ENCODE peak calls at places on chromosomes 13 and 19, in ten cellular contexts. One of them, this sample, is unnamed.

GRCh38 chr13:106139407-106139806 is 396.1 kb downstream of the EFNB2 start:
- DNase-seq in esophagus squamous epithelium: no peak
- DNase-seq in fibroblast of lung: peak; percentile 30
- DNase-seq in CD8-positive, alpha-beta T cell: no peak
- DNase-seq in mesendoderm: no peak
- DNase-seq in mammary epithelial cell: no peak
- DNase-seq in iPS DF 6.9: no peak
- DNase-seq in aorta: no peak
- DNase-seq in BE2C: no peak
- DNase-seq in trophoblast cell: peak; percentile 71
- DNase-seq in this sample: no peak

GRCh38 chr13:113656015-113656588 is 1.9 kb downstream of the ATP4B start:
- DNase-seq in esophagus squamous epithelium: no peak
- DNase-seq in fibroblast of lung: no peak
- DNase-seq in CD8-positive, alpha-beta T cell: no peak
- DNase-seq in mesendoderm: no peak
- DNase-seq in mammary epithelial cell: no peak
- DNase-seq in iPS DF 6.9: no peak
- DNase-seq in aorta: peak; percentile 72
- DNase-seq in BE2C: peak; percentile 7
- DNase-seq in trophoblast cell: no peak
- DNase-seq in this sample: peak; percentile 66

GRCh38 chr19:1956868-1957492 is 16.0 kb downstream of the CSNK1G2 start:
- DNase-seq in esophagus squamous epithelium: no peak
- DNase-seq in fibroblast of lung: no peak
- DNase-seq in CD8-positive, alpha-beta T cell: no peak
- DNase-seq in mesendoderm: peak; percentile 37
- DNase-seq in mammary epithelial cell: no peak
- DNase-seq in iPS DF 6.9: no peak
- DNase-seq in aorta: no peak
- DNase-seq in BE2C: no peak
- DNase-seq in trophoblast cell: no peak
- DNase-seq in this sample: no peak

GRCh38 chr19:30063184-30064020 is 121.4 kb downstream of the URI1 start:
- DNase-seq in esophagus squamous epithelium: no peak
- DNase-seq in fibroblast of lung: no peak
- DNase-seq in CD8-positive, alpha-beta T cell: peak; percentile 39
- DNase-seq in mesendoderm: no peak
- DNase-seq in mammary epithelial cell: no peak
- DNase-seq in iPS DF 6.9: no peak
- DNase-seq in aorta: no peak
- DNase-seq in BE2C: no peak
- DNase-seq in trophoblast cell: no peak
- DNase-seq in this sample: peak; percentile 37

GRCh38 chr19:21210037-21210621 is 68.3 kb downstream of the ZNF431 start:
- DNase-seq in esophagus squamous epithelium: no peak
- DNase-seq in fibroblast of lung: no peak
- DNase-seq in CD8-positive, alpha-beta T cell: no peak
- DNase-seq in mesendoderm: peak; percentile 33
- DNase-seq in mammary epithelial cell: no peak
- DNase-seq in iPS DF 6.9: no peak
- DNase-seq in aorta: no peak
- DNase-seq in BE2C: no peak
- DNase-seq in trophoblast cell: no peak
- DNase-seq in this sample: no peak

GRCh38 chr13:98413796-98414195 is 163.1 kb downstream of the STK24 start:
- DNase-seq in esophagus squamous epithelium: no peak
- DNase-seq in fibroblast of lung: no peak
- DNase-seq in CD8-positive, alpha-beta T cell: no peak
- DNase-seq in mesendoderm: peak; percentile 33
- DNase-seq in mammary epithelial cell: no peak
- DNase-seq in iPS DF 6.9: no peak
- DNase-seq in aorta: no peak
- DNase-seq in BE2C: no peak
- DNase-seq in trophoblast cell: no peak
- DNase-seq in this sample: no peak

GRCh38 chr19:55261671-55262126 is 2.9 kb upstream of the PPP6R1 start:
- DNase-seq in esophagus squamous epithelium: no peak
- DNase-seq in fibroblast of lung: no peak
- DNase-seq in CD8-positive, alpha-beta T cell: no peak
- DNase-seq in mesendoderm: peak; percentile 37
- DNase-seq in mammary epithelial cell: no peak
- DNase-seq in iPS DF 6.9: no peak
- DNase-seq in aorta: no peak
- DNase-seq in BE2C: no peak
- DNase-seq in trophoblast cell: no peak
- DNase-seq in this sample: no peak

GRCh38 chr19:22784051-22784450 is at the start of gene ZNF99:
- DNase-seq in esophagus squamous epithelium: no peak
- DNase-seq in fibroblast of lung: no peak
- DNase-seq in CD8-positive, alpha-beta T cell: no peak
- DNase-seq in mesendoderm: no peak
- DNase-seq in mammary epithelial cell: no peak
- DNase-seq in iPS DF 6.9: no peak
- DNase-seq in aorta: peak; percentile 80
- DNase-seq in BE2C: peak; percentile 7
- DNase-seq in trophoblast cell: peak; percentile 69
- DNase-seq in this sample: no peak

GRCh38 chr19:10226376-10227214 is 4.5 kb downstream of the S1PR2 start:
- DNase-seq in esophagus squamous epithelium: no peak
- DNase-seq in fibroblast of lung: peak; percentile 69
- DNase-seq in CD8-positive, alpha-beta T cell: no peak
- DNase-seq in mesendoderm: no peak
- DNase-seq in mammary epithelial cell: no peak
- DNase-seq in iPS DF 6.9: no peak
- DNase-seq in aorta: peak; percentile 83
- DNase-seq in BE2C: no peak
- DNase-seq in trophoblast cell: no peak
- DNase-seq in this sample: peak; percentile 47

GRCh38 chr13:24038405-24038804 is 122.1 kb upstream of the SPATA13 start:
- DNase-seq in esophagus squamous epithelium: no peak
- DNase-seq in fibroblast of lung: peak; percentile 85
- DNase-seq in CD8-positive, alpha-beta T cell: no peak
- DNase-seq in mesendoderm: peak; percentile 57
- DNase-seq in mammary epithelial cell: peak; percentile 26
- DNase-seq in iPS DF 6.9: no peak
- DNase-seq in aorta: no peak
- DNase-seq in BE2C: no peak
- DNase-seq in trophoblast cell: peak; percentile 16
- DNase-seq in this sample: no peak

DNA sequence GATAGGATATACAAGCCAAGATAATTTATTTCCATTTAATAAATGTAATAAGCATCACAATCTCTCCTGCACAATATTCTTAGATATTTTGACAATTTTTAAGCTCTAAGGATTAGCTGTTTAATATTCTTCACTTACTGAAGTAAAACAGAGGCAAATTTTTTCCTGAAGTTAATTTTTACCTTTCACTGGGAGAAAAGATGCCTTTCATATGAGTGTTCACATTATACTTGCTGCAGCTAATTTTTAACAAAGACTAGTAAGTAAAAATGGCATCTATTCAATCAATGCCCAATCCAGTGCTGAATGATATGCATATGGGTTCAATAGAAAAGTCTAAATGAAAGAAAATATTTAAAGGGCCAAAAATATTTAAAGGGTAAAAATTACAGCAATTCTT is 377.2 kb upstream of the GPC6 start:
- DNase-seq in esophagus squamous epithelium: no peak
- DNase-seq in fibroblast of lung: no peak
- DNase-seq in CD8-positive, alpha-beta T cell: no peak
- DNase-seq in mesendoderm: no peak
- DNase-seq in mammary epithelial cell: no peak
- DNase-seq in iPS DF 6.9: no peak
- DNase-seq in aorta: no peak
- DNase-seq in BE2C: no peak
- DNase-seq in trophoblast cell: no peak
- DNase-seq in this sample: no peak
- H3K4me1 ChIP-seq in esophagus squamous epithelium: no peaks in the 10 kb centered on the region
- H3K4me1 ChIP-seq in fibroblast of lung: no peaks in the 10 kb centered on the region
- H3K4me1 ChIP-seq in CD8-positive, alpha-beta T cell: no peaks in the 10 kb centered on the region
- H3K4me1 ChIP-seq in mesendoderm: no peaks in the 10 kb centered on the region
- H3K4me1 ChIP-seq in mammary epithelial cell: no peaks in the 10 kb centered on the region
- H3K4me1 ChIP-seq in iPS DF 6.9: no peaks in the 10 kb centered on the region
- H3K4me1 ChIP-seq in aorta: no peaks in the 10 kb centered on the region
- H3K4me1 ChIP-seq in BE2C: no peaks in the 10 kb centered on the region
- H3K4me1 ChIP-seq in trophoblast cell: no peaks in the 10 kb centered on the region
- H3K4me1 ChIP-seq in this sample: no peaks in the 10 kb centered on the region

GRCh38 chr13:52173373-52173772 is 14.0 kb upstream of the NEK3 start:
- DNase-seq in esophagus squamous epithelium: no peak
- DNase-seq in fibroblast of lung: no peak
- DNase-seq in CD8-positive, alpha-beta T cell: no peak
- DNase-seq in mesendoderm: no peak
- DNase-seq in mammary epithelial cell: no peak
- DNase-seq in iPS DF 6.9: no peak
- DNase-seq in aorta: no peak
- DNase-seq in BE2C: no peak
- DNase-seq in trophoblast cell: no peak
- DNase-seq in this sample: no peak
- H3K4me3 ChIP-seq in esophagus squamous epithelium: no peak overlapping the region
- H3K4me3 ChIP-seq in fibroblast of lung: no peak overlapping the region
- H3K4me3 ChIP-seq in CD8-positive, alpha-beta T cell: no peak overlapping the region
- H3K4me3 ChIP-seq in mesendoderm: no peak overlapping the region
- H3K4me3 ChIP-seq in mammary epithelial cell: no peak overlapping the region
- H3K4me3 ChIP-seq in iPS DF 6.9: no peak overlapping the region
- H3K4me3 ChIP-seq in aorta: no peak overlapping the region
- H3K4me3 ChIP-seq in BE2C: no peak overlapping the region
- H3K4me3 ChIP-seq in trophoblast cell: no peak overlapping the region
- H3K4me3 ChIP-seq in this sample: no peak overlapping the region

DNA sequence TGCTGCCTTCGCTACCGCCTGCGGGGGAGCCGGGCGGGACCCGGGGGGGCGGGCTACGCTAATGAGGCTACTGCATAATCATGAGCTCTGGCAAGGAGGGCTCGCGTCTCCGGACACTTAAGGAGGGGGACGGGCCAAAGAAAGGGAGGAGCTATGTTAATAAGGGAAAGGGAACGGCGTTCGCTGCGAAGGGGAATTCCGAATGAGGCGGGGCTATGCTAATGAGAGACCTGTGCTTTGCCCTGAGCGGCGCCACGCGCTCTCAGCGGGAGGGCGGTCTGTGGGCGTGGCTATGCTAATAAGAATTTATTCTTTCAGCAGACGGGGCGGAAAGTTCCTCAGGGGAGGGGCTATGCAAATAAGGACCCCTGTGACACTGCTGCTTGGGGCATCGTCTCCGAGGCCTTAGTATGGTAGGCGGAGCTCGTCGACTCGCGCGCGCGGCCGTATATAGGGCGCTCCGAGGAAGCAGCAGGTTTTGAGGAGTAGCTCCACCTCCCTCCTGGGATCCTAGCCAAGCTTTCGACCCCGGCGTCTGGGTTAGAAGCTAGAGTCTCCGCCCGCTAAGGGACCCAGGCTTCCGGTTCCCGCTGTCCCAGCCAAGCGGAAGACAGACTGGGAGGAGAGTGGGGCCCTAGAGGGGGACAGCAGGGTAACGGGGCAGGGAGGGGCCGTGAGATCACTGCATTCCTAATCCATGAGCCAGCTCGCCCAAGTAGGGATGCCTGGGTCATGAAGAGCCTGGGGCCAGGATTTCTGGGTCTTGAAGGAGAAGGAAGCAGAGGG is at the start of gene RRAS:
- DNase-seq in esophagus squamous epithelium: peak; percentile 99
- DNase-seq in fibroblast of lung: peak; percentile 100
- DNase-seq in CD8-positive, alpha-beta T cell: peak; percentile 99
- DNase-seq in mesendoderm: peak; percentile 100
- DNase-seq in mammary epithelial cell: peak; percentile 100
- DNase-seq in iPS DF 6.9: peak; percentile 100
- DNase-seq in aorta: peak; percentile 99
- DNase-seq in BE2C: peak; percentile 100
- DNase-seq in trophoblast cell: peak; percentile 100
- DNase-seq in this sample: peak; percentile 100
- H3K4me1 ChIP-seq in esophagus squamous epithelium: peaks cover 52% of the 10 kb centered on the region
- H3K4me1 ChIP-seq in fibroblast of lung: peaks cover 7% of the 10 kb centered on the region
- H3K4me1 ChIP-seq in CD8-positive, alpha-beta T cell: peaks cover 51% of the 10 kb centered on the region
- H3K4me1 ChIP-seq in mesendoderm: peaks cover 2% of the 10 kb centered on the region
- H3K4me1 ChIP-seq in mammary epithelial cell: peaks cover 27% of the 10 kb centered on the region
- H3K4me1 ChIP-seq in iPS DF 6.9: peaks cover 3% of the 10 kb centered on the region
- H3K4me1 ChIP-seq in aorta: no peaks in the 10 kb centered on the region
- H3K4me1 ChIP-seq in BE2C: peaks cover 8% of the 10 kb centered on the region
- H3K4me1 ChIP-seq in trophoblast cell: peaks cover 30% of the 10 kb centered on the region
- H3K4me1 ChIP-seq in this sample: peaks cover 29% of the 10 kb centered on the region

GRCh38 chr19:14378890-14379289 is 2.4 kb upstream of the ADGRE5 start:
- DNase-seq in esophagus squamous epithelium: no peak
- DNase-seq in fibroblast of lung: no peak
- DNase-seq in CD8-positive, alpha-beta T cell: no peak
- DNase-seq in mesendoderm: no peak
- DNase-seq in mammary epithelial cell: no peak
- DNase-seq in iPS DF 6.9: no peak
- DNase-seq in aorta: no peak
- DNase-seq in BE2C: no peak
- DNase-seq in trophoblast cell: no peak
- DNase-seq in this sample: no peak

GRCh38 chr19:14381689-14382474 is 638 bp downstream of the ADGRE5 start:
- DNase-seq in esophagus squamous epithelium: no peak
- DNase-seq in fibroblast of lung: peak; percentile 31
- DNase-seq in CD8-positive, alpha-beta T cell: peak; percentile 77
- DNase-seq in mesendoderm: peak; percentile 74
- DNase-seq in mammary epithelial cell: peak; percentile 58
- DNase-seq in iPS DF 6.9: no peak
- DNase-seq in aorta: no peak
- DNase-seq in BE2C: no peak
- DNase-seq in trophoblast cell: peak; percentile 72
- DNase-seq in this sample: no peak

GRCh38 chr19:14385492-14385891 is 4.2 kb downstream of the ADGRE5 start:
- DNase-seq in esophagus squamous epithelium: no peak
- DNase-seq in fibroblast of lung: no peak
- DNase-seq in CD8-positive, alpha-beta T cell: peak; percentile 56
- DNase-seq in mesendoderm: no peak
- DNase-seq in mammary epithelial cell: no peak
- DNase-seq in iPS DF 6.9: no peak
- DNase-seq in aorta: no peak
- DNase-seq in BE2C: no peak
- DNase-seq in trophoblast cell: no peak
- DNase-seq in this sample: no peak

GRCh38 chr19:14383556-14383897 is 2.3 kb downstream of the ADGRE5 start:
- DNase-seq in esophagus squamous epithelium: no peak
- DNase-seq in fibroblast of lung: no peak
- DNase-seq in CD8-positive, alpha-beta T cell: no peak
- DNase-seq in mesendoderm: no peak
- DNase-seq in mammary epithelial cell: no peak
- DNase-seq in iPS DF 6.9: no peak
- DNase-seq in aorta: no peak
- DNase-seq in BE2C: no peak
- DNase-seq in trophoblast cell: no peak
- DNase-seq in this sample: no peak

DNA sequence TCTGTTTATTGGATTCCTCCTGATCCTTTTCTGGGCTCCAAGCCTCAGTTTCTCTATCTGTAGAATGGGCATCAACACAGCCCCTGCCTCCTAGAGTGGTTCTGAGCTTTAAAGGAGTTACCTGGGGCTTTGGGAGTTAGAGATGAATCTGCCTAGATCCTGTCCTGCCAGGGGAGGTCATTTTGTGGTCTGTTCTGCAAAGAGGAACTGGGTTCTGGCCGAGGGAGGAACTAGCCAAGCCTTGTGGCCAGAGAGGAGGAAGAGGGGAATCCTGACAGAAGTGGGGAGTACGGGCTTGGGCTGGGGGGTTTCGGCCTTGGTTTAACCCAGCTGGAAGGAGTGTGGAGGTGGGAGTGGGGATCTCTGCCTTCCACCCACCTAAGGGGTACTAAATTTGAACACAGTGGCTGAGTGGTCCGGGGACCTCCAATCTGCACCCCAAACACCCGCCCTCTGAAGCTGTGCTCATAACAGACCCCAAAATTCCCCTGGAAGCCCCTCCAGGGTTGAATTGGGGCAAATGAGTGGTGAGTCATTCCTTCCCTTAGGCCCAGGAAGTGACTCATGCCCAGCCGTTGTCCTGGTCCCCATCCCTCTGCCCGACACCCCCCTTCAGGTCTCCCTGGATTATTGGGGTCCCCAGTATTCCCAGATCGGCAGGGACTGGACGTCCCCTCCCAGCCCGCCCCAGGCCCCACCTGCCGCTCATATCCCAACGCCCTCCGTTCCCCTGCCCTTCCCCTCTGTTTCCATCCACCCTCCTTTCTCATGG is 2.8 kb downstream of the ADGRE5 start:
- DNase-seq in esophagus squamous epithelium: no peak
- DNase-seq in fibroblast of lung: peak; percentile 62
- DNase-seq in CD8-positive, alpha-beta T cell: no peak
- DNase-seq in mesendoderm: peak; percentile 44
- DNase-seq in mammary epithelial cell: peak; percentile 44
- DNase-seq in iPS DF 6.9: no peak
- DNase-seq in aorta: no peak
- DNase-seq in BE2C: no peak
- DNase-seq in trophoblast cell: no peak
- DNase-seq in this sample: peak; percentile 71
- H3K4me3 ChIP-seq in esophagus squamous epithelium: peak overlapping the region; percentile 54
- H3K4me3 ChIP-seq in fibroblast of lung: peak overlapping the region; percentile 38
- H3K4me3 ChIP-seq in CD8-positive, alpha-beta T cell: peak overlapping the region; percentile 69
- H3K4me3 ChIP-seq in mesendoderm: no peak overlapping the region
- H3K4me3 ChIP-seq in mammary epithelial cell: no peak overlapping the region
- H3K4me3 ChIP-seq in iPS DF 6.9: no peak overlapping the region
- H3K4me3 ChIP-seq in aorta: peak overlapping the region; percentile 43
- H3K4me3 ChIP-seq in BE2C: no peak overlapping the region
- H3K4me3 ChIP-seq in trophoblast cell: no peak overlapping the region
- H3K4me3 ChIP-seq in this sample: peak overlapping the region; percentile 2